ENCODE peak calls at places on chromosomes 7 and 10, in seven cellular contexts. F is activated naive CD8-positive, alpha-beta T cell treated with anti-CD3 and anti-CD28 coated beads for 36 hours; A is body of pancreas; V is hypothalamus; I is BJ; N is stimulated activated CD4-positive, alpha-beta T cell treated with anti-CD3 and anti-CD28 coated beads, Interleukin-12 subunit alpha, Interleukin-12 subunit beta, amount 100 ng/mL, for 48 hours; L is NCI-H460. X is an unnamed sample.
A peak's percentile ranks its signal among the peaks of the same experiment; 100 is the strongest.

GRCh38 chr7:21269021-21269420 is 158.9 kb upstream of the SP4 start:
- DNase-seq in I (no peak), V (no peak), F (no peak), A (no peak), L (no peak), N (no peak), X (no peak)

GRCh38 chr7:37149019-37149814 is 299.4 kb downstream of the ELMO1 start:
- DNase-seq in L (no peak), N (no peak), V (no peak), I (no peak), A (no peak), F (no peak), X (no peak)

GRCh38 chr10:26468291-26468690 is 30.1 kb downstream of the APBB1IP start:
- DNase-seq in A (no peak), F (no peak), V (no peak), N (no peak), I (no peak), L (no peak), X (no peak)

GRCh38 chr10:14265709-14266108 is 65.0 kb downstream of the FRMD4A start:
- DNase-seq in F (no peak), V (no peak), A (no peak), N (no peak), I (no peak), L (no peak), X (no peak)

GRCh38 chr10:11679946-11680345 is 62.2 kb upstream of the ECHDC3 start:
- DNase-seq in I (no peak), V (no peak), A (no peak), L (no peak), N (no peak), F (no peak), X (no peak)

GRCh38 chr10:133336131-133337078 is at the start of gene CALY:
- DNase-seq in I (no peak), L (no peak), V (no peak), N (peak; percentile 37), A (peak; percentile 43), F (peak; percentile 70), X (no peak)

GRCh38 chr7:135186841-135187253 is 16.3 kb upstream of the CYREN start:
- DNase-seq in V (no peak), I (no peak), L (no peak), N (no peak), F (no peak), A (no peak), X (no peak)

GRCh38 chr7:69708857-69709256 is 110.6 kb downstream of the AUTS2 start:
- DNase-seq in F (no peak), V (no peak), N (no peak), A (no peak), L (peak; percentile 15), I (no peak), X (peak; percentile 30)

GRCh38 chr7:150413640-150414081 is 34.5 kb downstream of the ZNF775 start:
- DNase-seq in N (no peak), F (no peak), I (no peak), V (no peak), L (no peak), A (no peak), X (no peak)

GRCh38 chr10:103784089-103784488 is 71.3 kb downstream of the SH3PXD2A start:
- DNase-seq in L (no peak), V (no peak), I (no peak), F (no peak), A (no peak), N (no peak), X (no peak)

GRCh38 chr10:132140167-132140925 is 46.4 kb upstream of the DPYSL4 start:
- DNase-seq in L (no peak), V (no peak), F (no peak), I (no peak), N (no peak), A (no peak), X (no peak)

GRCh38 chr7:113730309-113730955 is 188.4 kb downstream of the PPP1R3A start:
- DNase-seq in V (no peak), A (no peak), L (no peak), F (no peak), I (no peak), N (no peak), X (no peak)

GRCh38 chr10:104349623-104350142 is 4.0 kb upstream of the CFAP58 start:
- DNase-seq in L (no peak), V (no peak), F (no peak), A (no peak), N (no peak), I (no peak), X (peak; percentile 79)

GRCh38 chr7:131745645-131746248 is 189.3 kb upstream of the PODXL start:
- DNase-seq in I (no peak), A (peak; percentile 31), V (no peak), L (peak; percentile 29), N (no peak), F (no peak), X (no peak)

X was measured in HL-60.